ENCODE peak calls at places on chromosomes 4 and X, in ten cellular contexts. B, U, K, L, H, T, I, D, X and W are unnamed samples.

GRCh38 chrX:80810365-80810978 is 795 bp upstream of the BRWD3 start:
- DNase-seq in B (no peak), U (no peak), K (no peak), L (no peak), H (no peak), T (peak; percentile 8), I (no peak), D (no peak), X (no peak), W (no peak)

GRCh38 chr4:86613734-86614133 is 19.6 kb downstream of the PTPN13 start:
- DNase-seq in B (no peak), U (no peak), K (no peak), L (no peak), H (no peak), T (no peak), I (no peak), D (no peak), X (no peak), W (no peak)

GRCh38 chr4:8281519-8282133 is 12.1 kb downstream of the HTRA3 start:
- DNase-seq in B (no peak), U (no peak), K (no peak), L (no peak), H (no peak), T (no peak), I (peak; percentile 33), D (no peak), X (peak; percentile 38), W (no peak)

GRCh38 chr4:26632916-26633315 is 49.0 kb downstream of the TBC1D19 start:
- DNase-seq in B (no peak), U (no peak), K (no peak), L (no peak), H (no peak), T (no peak), I (no peak), D (no peak), X (no peak), W (no peak)

GRCh38 chr4:138507527-138507926 is 265.4 kb upstream of the SLC7A11 start:
- DNase-seq in B (no peak), U (no peak), K (no peak), L (no peak), H (no peak), T (no peak), I (no peak), D (no peak), X (no peak), W (no peak)

GRCh38 chrX:44306336-44306735 is 37.1 kb downstream of the EFHC2 start:
- DNase-seq in B (peak; percentile 47), U (no peak), K (no peak), L (peak; percentile 95), H (no peak), T (no peak), I (peak; percentile 26), D (peak; percentile 20), X (no peak), W (no peak)

GRCh38 chr4:106421441-106422296 is 53.1 kb upstream of the GIMD1 start:
- DNase-seq in B (peak; percentile 60), U (no peak), K (no peak), L (peak; percentile 62), H (no peak), T (no peak), I (no peak), D (no peak), X (peak; percentile 7), W (no peak)

GRCh38 chrX:10158279-10158939 is 1.6 kb downstream of the CLCN4 start:
- DNase-seq in B (no peak), U (no peak), K (peak; percentile 29), L (no peak), H (no peak), T (no peak), I (no peak), D (peak; percentile 53), X (no peak), W (peak; percentile 87)

GRCh38 chrX:69262036-69262905 is 97.0 kb upstream of the PJA1 start:
- DNase-seq in B (no peak), U (no peak), K (no peak), L (no peak), H (no peak), T (no peak), I (no peak), D (no peak), X (no peak), W (no peak)

GRCh38 chrX:16305187-16305586 is 137.9 kb downstream of the MAGEB17 start:
- DNase-seq in B (no peak), U (no peak), K (no peak), L (peak; percentile 4), H (no peak), T (no peak), I (no peak), D (no peak), X (no peak), W (peak; percentile 52)

GRCh38 chr4:106063009-106063408 is 167.7 kb downstream of the NPNT start:
- DNase-seq in B (peak; percentile 25), U (no peak), K (no peak), L (peak; percentile 61), H (no peak), T (no peak), I (no peak), D (no peak), X (no peak), W (no peak)

GRCh38 chrX:42290608-42291007 is 367.3 kb upstream of the CASK start:
- DNase-seq in B (peak; percentile 2), U (no peak), K (no peak), L (peak; percentile 4), H (no peak), T (peak; percentile 7), I (no peak), D (no peak), X (no peak), W (no peak)

GRCh38 chr4:3387154-3387942 is 54.4 kb upstream of the HGFAC start:
- DNase-seq in B (no peak), U (no peak), K (no peak), L (no peak), H (no peak), T (no peak), I (no peak), D (no peak), X (no peak), W (peak; percentile 59)

GRCh38 chrX:24918715-24919114 is 97.0 kb downstream of the ARX start:
- DNase-seq in B (no peak), U (no peak), K (no peak), L (no peak), H (no peak), T (no peak), I (no peak), D (no peak), X (no peak), W (no peak)

GRCh38 chrX:17559728-17560379 is 177.4 kb upstream of the SCML1 start:
- DNase-seq in B (peak; percentile 93), U (no peak), K (no peak), L (peak; percentile 91), H (no peak), T (peak; percentile 75), I (no peak), D (peak; percentile 5), X (peak; percentile 77), W (peak; percentile 44)

GRCh38 chr4:4869380-4869723 is 9.9 kb downstream of the MSX1 start:
- DNase-seq in B (no peak), U (no peak), K (no peak), L (no peak), H (no peak), T (no peak), I (no peak), D (no peak), X (no peak), W (no peak)

GRCh38 chrX:46642145-46642544 is 68.6 kb downstream of the CHST7 start:
- DNase-seq in B (peak; percentile 36), U (peak; percentile 53), K (no peak), L (peak; percentile 34), H (no peak), T (peak; percentile 22), I (no peak), D (peak; percentile 26), X (no peak), W (peak; percentile 73)

GRCh38 chrX:50770702-50771101 is 43.3 kb downstream of the SHROOM4 start:
- DNase-seq in B (peak; percentile 18), U (no peak), K (no peak), L (no peak), H (no peak), T (peak; percentile 77), I (peak; percentile 68), D (no peak), X (no peak), W (no peak)